ENCODE peak calls at places on chromosomes 6 and 20, in six cellular contexts. U, F, O, R, M and E are unnamed samples.

GRCh38 chr6:56334937-56335336 is 87.6 kb upstream of the COL21A1 start:
- DNase-seq in U (peak), F (no peak), M (no peak), R (no peak), O (no peak), E (no peak)

GRCh38 chr6:46059608-46060007 is 43.9 kb upstream of the CLIC5 start:
- DNase-seq in F (no peak), R (no peak), O (no peak), M (no peak), U (peak), E (no peak)

GRCh38 chr6:105836889-105837288 is 249.2 kb upstream of the PRDM1 start:
- DNase-seq in O (no peak), U (no peak), F (no peak), R (no peak), M (no peak), E (no peak)

GRCh38 chr6:6629416-6629815 is 40.9 kb downstream of the LY86 start:
- DNase-seq in F (no peak), U (no peak), R (no peak), O (no peak), M (no peak), E (no peak)

GRCh38 chr20:49037962-49038387 is 8.1 kb upstream of the CSE1L start:
- DNase-seq in U (peak), F (no peak), R (no peak), O (no peak), M (peak), E (no peak)

GRCh38 chr20:44800398-44801046 is 9.8 kb downstream of the RIMS4 start:
- DNase-seq in F (no peak), M (no peak), O (peak), R (no peak), U (no peak), E (no peak)

GRCh38 chr6:54138795-54139194 is 27.6 kb downstream of the MLIP start:
- DNase-seq in U (no peak), O (no peak), M (no peak), F (no peak), R (no peak), E (no peak)

GRCh38 chr20:63159826-63160640 is 55.9 kb downstream of the YTHDF1 start:
- DNase-seq in F (no peak), R (no peak), M (no peak), O (no peak), U (no peak), E (no peak)